ENCODE peak calls at places on chromosome 20, in eight cellular contexts. One of them, this sample, is unnamed.

GRCh38 chr20:50510706-50511401 is 671 bp downstream of the PTPN1 start:
- DNase-seq in posterior cingulate gyrus: no peak
- DNase-seq in stimulated activated CD4-positive, alpha-beta T cell treated with anti-CD3 and anti-CD28 coated beads, Interleukin-4, amount 100 ng/mL, for 1 hour: peak
- DNase-seq in RKO: peak
- DNase-seq in HuH-7.5: no peak
- DNase-seq in anterior cingulate cortex: no peak
- DNase-seq in activated CD4-positive, alpha-beta T cell treated with anti-CD3 and anti-CD28 coated beads, Interleukin-2, amount 10 ng/mL, durations not matched to agents 7 days and 5 days: peak
- DNase-seq in GM03348: no peak
- DNase-seq in this sample: peak

GRCh38 chr20:22513574-22513973 is 70.8 kb downstream of the FOXA2 start:
- DNase-seq in posterior cingulate gyrus: no peak
- DNase-seq in anterior cingulate cortex: no peak
- DNase-seq in activated CD4-positive, alpha-beta T cell treated with anti-CD3 and anti-CD28 coated beads, Interleukin-2, amount 10 ng/mL, durations not matched to agents 7 days and 5 days: no peak
- DNase-seq in stimulated activated CD4-positive, alpha-beta T cell treated with anti-CD3 and anti-CD28 coated beads, Interleukin-4, amount 100 ng/mL, for 1 hour: no peak
- DNase-seq in HuH-7.5: no peak
- DNase-seq in RKO: no peak
- DNase-seq in GM03348: no peak
- DNase-seq in this sample: no peak

GRCh38 chr20:23111307-23111943 is 25.3 kb upstream of the CD93 start:
- DNase-seq in GM03348: no peak
- DNase-seq in HuH-7.5: no peak
- DNase-seq in RKO: no peak
- DNase-seq in activated CD4-positive, alpha-beta T cell treated with anti-CD3 and anti-CD28 coated beads, Interleukin-2, amount 10 ng/mL, durations not matched to agents 7 days and 5 days: no peak
- DNase-seq in posterior cingulate gyrus: peak
- DNase-seq in anterior cingulate cortex: no peak
- DNase-seq in stimulated activated CD4-positive, alpha-beta T cell treated with anti-CD3 and anti-CD28 coated beads, Interleukin-4, amount 100 ng/mL, for 1 hour: no peak
- DNase-seq in this sample: no peak

GRCh38 chr20:41956316-41957050 is 338.3 kb upstream of the CHD6 start:
- DNase-seq in GM03348: no peak
- DNase-seq in HuH-7.5: no peak
- DNase-seq in posterior cingulate gyrus: no peak
- DNase-seq in stimulated activated CD4-positive, alpha-beta T cell treated with anti-CD3 and anti-CD28 coated beads, Interleukin-4, amount 100 ng/mL, for 1 hour: no peak
- DNase-seq in anterior cingulate cortex: no peak
- DNase-seq in activated CD4-positive, alpha-beta T cell treated with anti-CD3 and anti-CD28 coated beads, Interleukin-2, amount 10 ng/mL, durations not matched to agents 7 days and 5 days: no peak
- DNase-seq in RKO: peak
- DNase-seq in this sample: no peak

GRCh38 chr20:2741463-2741862 is 48.9 kb downstream of the EBF4 start:
- DNase-seq in posterior cingulate gyrus: no peak
- DNase-seq in anterior cingulate cortex: no peak
- DNase-seq in HuH-7.5: no peak
- DNase-seq in GM03348: no peak
- DNase-seq in activated CD4-positive, alpha-beta T cell treated with anti-CD3 and anti-CD28 coated beads, Interleukin-2, amount 10 ng/mL, durations not matched to agents 7 days and 5 days: peak
- DNase-seq in stimulated activated CD4-positive, alpha-beta T cell treated with anti-CD3 and anti-CD28 coated beads, Interleukin-4, amount 100 ng/mL, for 1 hour: no peak
- DNase-seq in RKO: no peak
- DNase-seq in this sample: no peak

GRCh38 chr20:48786916-48787676 is 40.7 kb downstream of the PREX1 start:
- DNase-seq in RKO: no peak
- DNase-seq in activated CD4-positive, alpha-beta T cell treated with anti-CD3 and anti-CD28 coated beads, Interleukin-2, amount 10 ng/mL, durations not matched to agents 7 days and 5 days: no peak
- DNase-seq in anterior cingulate cortex: no peak
- DNase-seq in stimulated activated CD4-positive, alpha-beta T cell treated with anti-CD3 and anti-CD28 coated beads, Interleukin-4, amount 100 ng/mL, for 1 hour: no peak
- DNase-seq in HuH-7.5: no peak
- DNase-seq in GM03348: no peak
- DNase-seq in posterior cingulate gyrus: peak
- DNase-seq in this sample: no peak

GRCh38 chr20:17909745-17910345 is 58.7 kb downstream of the SNX5 start:
- DNase-seq in RKO: no peak
- DNase-seq in activated CD4-positive, alpha-beta T cell treated with anti-CD3 and anti-CD28 coated beads, Interleukin-2, amount 10 ng/mL, durations not matched to agents 7 days and 5 days: no peak
- DNase-seq in GM03348: peak
- DNase-seq in stimulated activated CD4-positive, alpha-beta T cell treated with anti-CD3 and anti-CD28 coated beads, Interleukin-4, amount 100 ng/mL, for 1 hour: no peak
- DNase-seq in HuH-7.5: no peak
- DNase-seq in anterior cingulate cortex: no peak
- DNase-seq in posterior cingulate gyrus: no peak
- DNase-seq in this sample: no peak

GRCh38 chr20:51573576-51574243 is 31.2 kb upstream of the NFATC2 start:
- DNase-seq in activated CD4-positive, alpha-beta T cell treated with anti-CD3 and anti-CD28 coated beads, Interleukin-2, amount 10 ng/mL, durations not matched to agents 7 days and 5 days: no peak
- DNase-seq in GM03348: no peak
- DNase-seq in anterior cingulate cortex: no peak
- DNase-seq in posterior cingulate gyrus: no peak
- DNase-seq in RKO: no peak
- DNase-seq in HuH-7.5: no peak
- DNase-seq in stimulated activated CD4-positive, alpha-beta T cell treated with anti-CD3 and anti-CD28 coated beads, Interleukin-4, amount 100 ng/mL, for 1 hour: no peak
- DNase-seq in this sample: no peak

This sample was measured in left ventricle myocardium inferior.